ENCODE peak calls at places on chromosomes 5 and 9, in six cellular contexts. H, R, O, E, S and Q are unnamed samples.

GRCh38 chr5:1205255-1206180 is 4.1 kb downstream of the SLC6A19 start:
- DNase-seq in H (no peak), R (no peak), S (no peak), O (no peak), E (no peak), Q (no peak)

GRCh38 chr5:39584921-39585320 is 160.1 kb upstream of the DAB2 start:
- DNase-seq in R (peak; percentile 6), O (no peak), H (no peak), E (no peak), S (no peak), Q (no peak)

GRCh38 chr9:114259800-114260523 is 62.9 kb upstream of the ORM1 start:
- DNase-seq in S (no peak), O (no peak), R (no peak), E (no peak), H (no peak), Q (no peak)

GRCh38 chr5:73359395-73359794 is 89.2 kb downstream of the FOXD1 start:
- DNase-seq in R (no peak), O (no peak), E (no peak), S (no peak), H (no peak), Q (no peak)

GRCh38 chr9:99269429-99269828 is 47.3 kb downstream of the SEC61B start:
- DNase-seq in R (peak; percentile 74), H (no peak), S (no peak), O (no peak), E (no peak), Q (no peak)

GRCh38 chr5:1651971-1652872 is 128.5 kb upstream of the LPCAT1 start:
- DNase-seq in S (no peak), O (no peak), E (no peak), H (no peak), R (no peak), Q (no peak)

GRCh38 chr5:142548739-142549275 is 137.1 kb downstream of the FGF1 start:
- DNase-seq in E (peak; percentile 88), R (peak; percentile 97), S (peak; percentile 74), O (peak; percentile 12), H (peak; percentile 79), Q (peak; percentile 86)

GRCh38 chr9:31839273-31839672 is 545.2 kb upstream of the ACO1 start:
- DNase-seq in S (no peak), E (peak; percentile 41), O (no peak), R (no peak), H (no peak), Q (peak; percentile 17)

GRCh38 chr5:136810198-136810823 is 445.0 kb upstream of the TRPC7 start:
- DNase-seq in S (no peak), E (no peak), O (no peak), H (no peak), R (no peak), Q (no peak)

GRCh38 chr5:115920171-115920725 is 42.0 kb upstream of the LVRN start:
- DNase-seq in O (no peak), H (no peak), E (no peak), S (no peak), R (peak; percentile 30), Q (no peak)

GRCh38 chr5:147690595-147690994 is 91.9 kb downstream of the JAKMIP2 start:
- DNase-seq in R (no peak), E (peak; percentile 25), S (no peak), H (no peak), O (no peak), Q (peak; percentile 5)

GRCh38 chr9:22244141-22245011 is 202.2 kb upstream of the DMRTA1 start:
- DNase-seq in S (no peak), E (peak; percentile 26), H (peak; percentile 18), O (no peak), R (peak; percentile 47), Q (no peak)

GRCh38 chr5:134142088-134142487 is 27.6 kb downstream of the TCF7 start:
- DNase-seq in S (no peak), O (no peak), R (no peak), H (no peak), E (no peak), Q (no peak)

GRCh38 chr9:111375062-111375461 is 45.0 kb upstream of the OR2K2 start:
- DNase-seq in H (no peak), O (no peak), E (no peak), R (no peak), S (no peak), Q (no peak)
- TF ChIP-seq MYC in H (no peak), O (no peak), E (no peak), R (no peak), S (no peak), Q (no peak)

GRCh38 chr5:95870105-95870672 is 47.7 kb upstream of the GLRX start:
- DNase-seq in E (peak; percentile 54), H (no peak), O (peak; percentile 65), S (no peak), R (peak; percentile 87), Q (peak; percentile 15)
- TF ChIP-seq POLR2A in E (no peak), H (no peak), O (peak; percentile 32), S (no peak), R (no peak), Q (no peak)

DNA sequence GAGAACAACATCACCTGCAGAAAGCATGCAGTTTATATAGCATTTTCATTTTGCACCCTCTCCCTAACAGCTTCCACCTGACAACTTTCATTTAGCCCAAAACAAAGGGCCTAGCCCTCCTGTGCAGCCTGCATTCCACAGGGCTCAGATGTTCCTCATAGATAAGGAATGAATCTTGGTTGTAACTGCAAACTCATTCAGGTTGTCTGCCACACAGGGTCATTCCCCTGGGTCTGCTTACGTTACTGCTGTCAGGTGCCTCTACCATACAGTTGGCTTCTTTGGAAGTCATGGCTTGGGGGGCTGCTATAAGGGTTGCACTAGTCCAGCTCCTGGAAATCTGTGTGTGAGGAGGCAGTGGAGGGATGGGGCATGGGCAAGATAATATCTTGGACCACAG is 2.7 kb upstream of the DCP2 start:
- DNase-seq in E (no peak), O (no peak), H (no peak), R (no peak), S (peak; percentile 57), Q (no peak)
- TF ChIP-seq MAX in E (no peak), O (no peak), H (no peak), R (no peak), S (no peak), Q (no peak)

GRCh38 chr5:149464796-149465489 is 85.9 kb upstream of the IL17B start:
- DNase-seq in E (no peak), S (no peak), R (peak; percentile 93), O (no peak), H (no peak), Q (peak; percentile 49)

GRCh38 chr5:149472399-149472798 is 78.8 kb downstream of the CSNK1A1 start:
- DNase-seq in H (no peak), O (no peak), E (no peak), S (no peak), R (no peak), Q (no peak)

GRCh38 chr5:149471406-149472183 is 79.6 kb downstream of the CSNK1A1 start:
- DNase-seq in O (no peak), S (no peak), R (peak; percentile 55), E (no peak), H (peak; percentile 58), Q (no peak)

GRCh38 chr5:149470942-149471341 is 80.3 kb downstream of the CSNK1A1 start:
- DNase-seq in E (no peak), O (no peak), H (no peak), R (no peak), S (no peak), Q (no peak)

DNA sequence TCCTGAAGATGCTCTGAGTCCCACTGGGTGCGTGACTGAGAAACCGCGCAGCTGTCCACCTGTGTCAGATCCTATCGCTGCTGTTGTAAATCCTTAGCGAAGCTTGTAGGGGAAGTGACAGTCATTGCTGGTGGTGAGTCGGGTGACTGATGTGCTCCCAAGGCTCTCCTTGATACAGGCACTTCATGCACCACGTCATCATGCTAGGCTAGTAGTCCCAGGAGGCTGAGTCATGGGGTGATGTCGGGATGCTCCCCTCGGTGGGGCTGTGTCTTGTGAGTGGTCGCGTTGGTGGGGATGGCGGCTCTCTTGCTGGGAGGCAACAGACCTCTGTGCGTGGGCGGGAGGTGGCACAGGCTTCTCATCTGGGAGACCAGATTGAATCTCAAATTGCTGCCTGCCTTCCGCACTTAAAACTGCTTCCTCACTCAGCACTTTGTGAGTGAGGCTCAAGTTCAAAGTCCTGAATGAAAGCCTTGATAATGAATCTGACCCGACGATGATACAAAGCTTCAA is 84.7 kb downstream of the CSNK1A1 start:
- DNase-seq in E (no peak), S (peak; percentile 80), O (no peak), R (no peak), H (peak; percentile 58), Q (peak; percentile 83)
- TF ChIP-seq MYC in E (no peak), S (peak; percentile 42), O (no peak), R (no peak), H (no peak), Q (no peak)

GRCh38 chr5:56029457-56029856 is 34.7 kb upstream of the IL6ST start:
- DNase-seq in R (no peak), O (no peak), E (no peak), S (no peak), H (no peak), Q (no peak)
- TF ChIP-seq POLR2A in R (no peak), O (no peak), E (no peak), S (no peak), H (no peak), Q (no peak)

DNA sequence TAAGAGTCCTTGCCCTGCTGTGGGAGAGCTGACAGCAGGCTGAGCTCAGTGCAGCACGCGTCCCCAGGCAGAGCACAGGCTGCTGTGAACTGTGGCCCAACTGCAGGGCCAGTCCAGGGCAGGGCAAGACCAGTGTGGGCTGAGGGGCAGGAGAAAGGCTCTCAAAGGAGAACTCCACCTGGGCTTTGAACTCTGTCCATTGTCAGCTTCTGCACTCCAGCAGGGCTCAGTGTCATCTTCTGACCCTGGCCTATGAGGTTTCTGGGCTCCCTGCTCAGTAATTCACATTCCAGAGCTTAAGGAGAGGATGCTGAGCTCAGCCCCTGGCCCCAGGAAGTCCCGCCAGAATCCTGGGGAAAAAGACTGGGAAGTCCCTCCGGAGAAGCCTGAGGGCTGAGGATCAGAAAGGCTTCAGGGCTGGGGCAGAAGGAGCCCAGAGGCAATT is 37.4 kb downstream of the LHFPL2 start:
- DNase-seq in S (no peak), O (no peak), H (no peak), R (no peak), E (no peak), Q (no peak)
- TF ChIP-seq MAX in S (no peak), O (no peak), H (no peak), R (no peak), E (no peak), Q (no peak)

DNA sequence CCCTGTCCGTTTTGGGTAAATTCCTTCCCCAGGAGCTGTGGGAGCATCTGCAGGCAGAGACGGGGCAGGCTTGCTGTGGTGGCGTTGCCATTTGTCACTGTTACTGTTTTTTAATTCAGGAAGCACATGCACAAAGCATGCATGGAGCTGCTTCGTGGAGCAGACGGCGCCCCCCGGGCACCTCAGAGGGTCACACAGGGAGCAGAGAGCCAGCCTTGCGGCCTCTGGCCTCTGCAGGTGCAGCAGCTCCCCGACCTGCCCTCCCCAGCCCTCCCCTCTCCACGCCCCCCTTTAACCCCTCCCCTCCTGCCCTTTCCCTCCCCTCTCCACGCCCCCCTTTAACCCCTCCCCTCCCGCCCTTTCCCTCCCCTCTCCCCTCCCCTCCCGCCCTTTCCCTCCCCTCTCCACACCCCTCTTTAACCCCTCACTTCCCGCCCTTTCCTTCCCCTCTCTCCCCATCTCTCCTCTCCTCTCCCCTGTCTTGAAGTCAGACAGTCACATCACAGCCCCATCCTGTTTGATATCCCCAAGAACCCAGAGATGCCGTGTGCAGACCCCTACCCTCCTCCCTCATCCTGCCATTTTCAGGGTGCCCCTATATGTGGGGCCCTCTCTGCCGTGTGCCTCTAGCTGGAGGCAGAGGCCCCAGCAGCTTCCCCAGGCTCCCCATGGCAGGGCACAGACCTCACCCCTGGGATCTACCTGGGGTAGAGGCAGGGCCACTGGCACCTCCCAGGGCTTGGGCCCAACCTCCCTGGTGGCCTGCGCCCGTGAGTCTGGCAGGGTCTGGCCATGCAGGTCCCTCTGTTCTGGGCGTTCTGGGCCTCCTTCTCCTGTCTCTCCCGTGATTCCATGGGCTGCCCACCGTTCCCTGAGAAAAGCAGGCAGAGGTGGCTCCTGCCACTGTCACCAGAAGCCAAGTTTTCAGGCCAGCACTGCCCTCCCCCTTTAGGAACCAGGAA is 29.6 kb upstream of the UBAC1 start:
- DNase-seq in E (peak; percentile 78), H (no peak), S (peak; percentile 89), O (no peak), R (peak; percentile 33), Q (peak; percentile 54)
- TF ChIP-seq MYC in E (no peak), H (no peak), S (no peak), O (no peak), R (no peak), Q (peak; percentile 28)